ENCODE peak calls at places on chromosomes 13 and 19, in seven cellular contexts. D is Right ventricle myocardium superior; Y is activated CD4-positive, alpha-beta T cell treated with anti-CD3 and anti-CD28 coated beads for 48 hours; M is NCI-H1105; Q is T-helper 17 cell; K is activated T-cell treated with anti-CD3 and anti-CD28 coated beads for 1 hour; U is left cardiac atrium. I is an unnamed sample.

GRCh38 chr13:41408061-41408460 is 49.3 kb upstream of the RGCC start:
- DNase-seq in K (no peak), D (no peak), U (no peak), Q (no peak), Y (no peak), M (no peak), I (no peak)

GRCh38 chr13:40615619-40616018 is 50.8 kb downstream of the FOXO1 start:
- DNase-seq in M (no peak), Q (no peak), Y (no peak), U (no peak), D (no peak), K (no peak), I (no peak)

GRCh38 chr13:108528303-108528702 is 101.1 kb upstream of the MYO16 start:
- DNase-seq in Y (no peak), Q (no peak), K (no peak), M (no peak), U (no peak), D (no peak), I (no peak)

GRCh38 chr13:24997367-24997967 is 98.5 kb upstream of the PABPC3 start:
- DNase-seq in M (no peak), D (no peak), K (no peak), Y (peak; percentile 21), U (no peak), Q (no peak), I (peak; percentile 46)

GRCh38 chr19:21568816-21569496 is 63.6 kb downstream of the ZNF429 start:
- DNase-seq in U (peak; percentile 92), Y (peak; percentile 93), Q (peak; percentile 55), K (peak; percentile 82), M (peak; percentile 95), D (peak; percentile 87), I (peak; percentile 70)

GRCh38 chr13:59205501-59205900 is 958.2 kb downstream of the DIAPH3 start:
- DNase-seq in M (no peak), Q (no peak), K (no peak), Y (no peak), D (no peak), U (no peak), I (no peak)

GRCh38 chr19:17555929-17556813 is 722 bp downstream of the COLGALT1 start:
- DNase-seq in K (no peak), M (no peak), U (peak; percentile 82), D (peak; percentile 85), Q (no peak), Y (peak; percentile 35), I (no peak)

GRCh38 chr19:15213715-15214381 is 13.1 kb upstream of the NOTCH3 start:
- DNase-seq in U (peak; percentile 73), Q (no peak), K (no peak), D (peak; percentile 88), Y (no peak), M (no peak), I (no peak)

GRCh38 chr13:66210677-66211076 is 1019.5 kb downstream of the PCDH9 start:
- DNase-seq in M (no peak), Y (no peak), K (no peak), U (no peak), D (no peak), Q (no peak), I (no peak)

GRCh38 chr13:101706651-101707050 is 254.2 kb downstream of the ITGBL1 start:
- DNase-seq in Q (no peak), Y (peak; percentile 9), K (no peak), U (peak; percentile 24), D (no peak), M (no peak), I (no peak)

GRCh38 chr13:83498486-83499190 is 383.6 kb downstream of the SLITRK1 start:
- DNase-seq in Y (no peak), D (no peak), U (no peak), M (no peak), K (no peak), Q (no peak), I (no peak)

GRCh38 chr13:98202026-98202425 is 25.0 kb upstream of the RNF113B start:
- DNase-seq in U (no peak), Y (no peak), M (no peak), D (no peak), Q (no peak), K (no peak), I (no peak)

GRCh38 chr19:38547446-38547845 is 70.3 kb downstream of the MAP4K1 start:
- DNase-seq in Y (no peak), D (no peak), Q (no peak), M (no peak), U (no peak), K (no peak), I (no peak)

GRCh38 chr19:50203281-50204080 is at the start of gene MYH14:
- DNase-seq in Y (peak; percentile 51), K (no peak), M (peak; percentile 88), U (peak; percentile 92), D (peak; percentile 91), Q (no peak), I (peak; percentile 60)

GRCh38 chr19:46648961-46649960 is 11.7 kb downstream of the DACT3 start:
- DNase-seq in Q (no peak), M (no peak), U (no peak), Y (no peak), K (no peak), D (no peak), I (no peak)

GRCh38 chr19:29543381-29543780 is 17.6 kb downstream of the VSTM2B start:
- DNase-seq in Q (no peak), Y (no peak), M (no peak), D (no peak), U (no peak), K (no peak), I (no peak)

GRCh38 chr19:48043675-48044258 is at the start of gene CABP5:
- DNase-seq in D (no peak), M (no peak), K (no peak), U (no peak), Y (no peak), Q (no peak), I (no peak)

GRCh38 chr19:48672994-48673393 is at the start of gene NTN5:
- DNase-seq in Q (no peak), K (no peak), Y (no peak), M (no peak), D (no peak), U (no peak), I (no peak)

GRCh38 chr13:69324109-69324886 is 783.3 kb upstream of the ATXN8OS start:
- DNase-seq in K (no peak), U (no peak), D (no peak), Y (no peak), Q (no peak), M (no peak), I (peak; percentile 54)

GRCh38 chr13:109602356-109602755 is 184.0 kb downstream of the IRS2 start:
- DNase-seq in D (no peak), Y (no peak), M (no peak), K (no peak), Q (no peak), U (no peak), I (no peak)

I was measured in SW 1271.